ENCODE peak calls at places on chromosomes 2 and 18, in four cellular contexts. One of them, this sample, is unnamed.

GRCh38 chr2:65374999-65375398 is 57.4 kb downstream of the SPRED2 start:
- DNase-seq in HepG2: no peak
- DNase-seq in WTC11: no peak
- DNase-seq in K562: no peak
- DNase-seq in this sample: no peak

GRCh38 chr18:57727952-57728807 is 74.9 kb downstream of the ATP8B1 start:
- DNase-seq in HepG2: no peak
- DNase-seq in K562: no peak
- DNase-seq in WTC11: no peak
- DNase-seq in this sample: no peak

GRCh38 chr2:190216829-190217228 is 102.8 kb downstream of the HIBCH start:
- DNase-seq in K562: peak
- DNase-seq in HepG2: peak
- DNase-seq in WTC11: peak
- DNase-seq in this sample: no peak

GRCh38 chr18:3998698-3999333 is 456.3 kb downstream of the DLGAP1 start:
- DNase-seq in WTC11: no peak
- DNase-seq in HepG2: peak
- DNase-seq in K562: peak
- DNase-seq in this sample: no peak

GRCh38 chr18:45571714-45572113 is 43.6 kb upstream of the SLC14A2 start:
- DNase-seq in HepG2: no peak
- DNase-seq in WTC11: no peak
- DNase-seq in K562: peak
- DNase-seq in this sample: no peak

GRCh38 chr2:39481611-39482010 is 44.5 kb upstream of the MAP4K3 start:
- DNase-seq in K562: no peak
- DNase-seq in WTC11: no peak
- DNase-seq in HepG2: no peak
- DNase-seq in this sample: no peak

GRCh38 chr2:16939771-16940170 is 274.1 kb upstream of the CYRIA start:
- DNase-seq in K562: no peak
- DNase-seq in HepG2: no peak
- DNase-seq in WTC11: no peak
- DNase-seq in this sample: no peak

GRCh38 chr2:219658447-219658846 is 31.0 kb downstream of the SLC4A3 start:
- DNase-seq in WTC11: no peak
- DNase-seq in HepG2: no peak
- DNase-seq in K562: no peak
- DNase-seq in this sample: no peak

GRCh38 chr2:85893428-85894258 is 4.9 kb upstream of the ST3GAL5 start:
- DNase-seq in HepG2: no peak
- DNase-seq in K562: no peak
- DNase-seq in WTC11: no peak
- DNase-seq in this sample: no peak

GRCh38 chr2:211766689-211767088 is 771.9 kb downstream of the ERBB4 start:
- DNase-seq in WTC11: peak
- DNase-seq in K562: no peak
- DNase-seq in HepG2: no peak
- DNase-seq in this sample: no peak

GRCh38 chr18:48781041-48781989 is 169.4 kb downstream of the SMAD7 start:
- DNase-seq in WTC11: peak
- DNase-seq in HepG2: peak
- DNase-seq in K562: peak
- DNase-seq in this sample: no peak

GRCh38 chr2:8453904-8454302 is 228.0 kb upstream of the ID2 start:
- DNase-seq in WTC11: no peak
- DNase-seq in HepG2: no peak
- DNase-seq in K562: no peak
- DNase-seq in this sample: no peak

GRCh38 chr2:72109904-72110303 is 37.8 kb downstream of the CYP26B1 start:
- DNase-seq in WTC11: no peak
- DNase-seq in K562: no peak
- DNase-seq in HepG2: no peak
- DNase-seq in this sample: no peak

GRCh38 chr18:10417191-10417590 is 37.2 kb upstream of the APCDD1 start:
- DNase-seq in HepG2: no peak
- DNase-seq in K562: no peak
- DNase-seq in WTC11: no peak
- DNase-seq in this sample: no peak

GRCh38 chr2:119264781-119265692 is 41.4 kb downstream of the STEAP3 start:
- DNase-seq in WTC11: peak
- DNase-seq in HepG2: peak
- DNase-seq in K562: peak
- DNase-seq in this sample: peak

GRCh38 chr2:159615936-159616733 is at the start of gene BAZ2B:
- DNase-seq in WTC11: peak
- DNase-seq in HepG2: peak
- DNase-seq in K562: peak
- DNase-seq in this sample: no peak

GRCh38 chr2:45585267-45585861 is 25.7 kb downstream of the SRBD1 start:
- DNase-seq in HepG2: peak
- DNase-seq in K562: no peak
- DNase-seq in WTC11: no peak
- DNase-seq in this sample: no peak

GRCh38 chr2:84817239-84817655 is 63.6 kb downstream of the TRABD2A start:
- DNase-seq in HepG2: no peak
- DNase-seq in K562: no peak
- DNase-seq in WTC11: no peak
- DNase-seq in this sample: peak

GRCh38 chr18:66616523-66616983 is 12.7 kb upstream of the CDH19 start:
- DNase-seq in K562: no peak
- DNase-seq in WTC11: peak
- DNase-seq in HepG2: peak
- DNase-seq in this sample: no peak

GRCh38 chr2:44934024-44934423 is 7.5 kb upstream of the SIX3 start:
- DNase-seq in HepG2: no peak
- DNase-seq in K562: no peak
- DNase-seq in WTC11: peak
- DNase-seq in this sample: no peak

GRCh38 chr2:230666885-230667712 is 45.5 kb upstream of the CAB39 start:
- DNase-seq in WTC11: no peak
- DNase-seq in HepG2: no peak
- DNase-seq in K562: no peak
- DNase-seq in this sample: no peak

GRCh38 chr2:24874025-24874424 is 46.0 kb downstream of the ADCY3 start:
- DNase-seq in K562: no peak
- DNase-seq in WTC11: no peak
- DNase-seq in HepG2: no peak
- DNase-seq in this sample: no peak
- TF ChIP-seq TCF7 in K562: no peak
- TF ChIP-seq TCF7 in WTC11: no peak
- TF ChIP-seq TCF7 in HepG2: no peak
- TF ChIP-seq TCF7 in this sample: no peak

DNA sequence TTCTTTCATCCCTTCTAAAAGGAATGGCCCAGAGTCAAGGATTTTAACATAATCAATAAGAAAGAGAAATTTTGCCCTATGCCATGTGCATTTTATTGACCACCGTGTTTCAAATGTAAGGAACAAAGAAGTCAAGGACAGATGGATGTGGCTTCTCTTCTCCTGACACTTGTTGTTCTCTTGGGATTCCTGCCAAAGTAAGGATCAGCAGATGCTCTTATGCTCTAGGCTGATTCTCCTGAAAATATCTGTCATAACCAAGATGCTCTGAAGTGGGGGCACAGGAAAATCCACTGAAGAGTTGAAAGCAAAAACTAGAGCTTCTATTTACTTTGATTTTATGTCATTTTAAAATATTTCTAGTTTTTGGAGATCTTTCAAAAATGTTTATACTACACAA is 72.9 kb upstream of the SYT4 start:
- DNase-seq in WTC11: no peak
- DNase-seq in K562: no peak
- DNase-seq in HepG2: no peak
- DNase-seq in this sample: no peak
- TF ChIP-seq TCF7 in WTC11: no peak
- TF ChIP-seq TCF7 in K562: no peak
- TF ChIP-seq TCF7 in HepG2: no peak
- TF ChIP-seq TCF7 in this sample: no peak

GRCh38 chr2:147008481-147008880 is 836.3 kb upstream of the ACVR2A start:
- DNase-seq in HepG2: no peak
- DNase-seq in K562: no peak
- DNase-seq in WTC11: no peak
- DNase-seq in this sample: no peak

GRCh38 chr2:147002256-147002655 is 842.6 kb upstream of the ACVR2A start:
- DNase-seq in HepG2: no peak
- DNase-seq in K562: no peak
- DNase-seq in WTC11: no peak
- DNase-seq in this sample: no peak

DNA sequence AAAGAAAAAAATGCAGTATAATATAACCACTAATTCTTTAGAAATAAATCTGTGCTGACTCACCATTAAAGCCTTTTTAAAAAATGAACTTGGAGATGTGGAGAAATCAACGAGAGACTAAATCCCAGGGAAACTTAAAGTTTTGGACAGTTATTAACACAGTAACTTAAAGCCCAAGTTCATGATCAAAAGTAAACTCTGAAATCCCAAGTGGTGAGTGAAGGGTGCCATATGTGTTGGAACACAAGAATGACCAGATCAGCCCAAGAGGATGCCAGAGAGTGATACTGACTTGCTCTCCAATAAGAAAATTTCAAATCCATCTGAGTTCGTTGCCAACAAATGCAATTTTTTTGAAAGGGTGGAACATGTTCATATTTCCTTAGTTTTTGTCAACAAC is 838.1 kb upstream of the ACVR2A start:
- DNase-seq in WTC11: no peak
- DNase-seq in K562: no peak
- DNase-seq in HepG2: no peak
- DNase-seq in this sample: no peak
- TF ChIP-seq TCF7 in WTC11: no peak
- TF ChIP-seq TCF7 in K562: no peak
- TF ChIP-seq TCF7 in HepG2: no peak
- TF ChIP-seq TCF7 in this sample: no peak

DNA sequence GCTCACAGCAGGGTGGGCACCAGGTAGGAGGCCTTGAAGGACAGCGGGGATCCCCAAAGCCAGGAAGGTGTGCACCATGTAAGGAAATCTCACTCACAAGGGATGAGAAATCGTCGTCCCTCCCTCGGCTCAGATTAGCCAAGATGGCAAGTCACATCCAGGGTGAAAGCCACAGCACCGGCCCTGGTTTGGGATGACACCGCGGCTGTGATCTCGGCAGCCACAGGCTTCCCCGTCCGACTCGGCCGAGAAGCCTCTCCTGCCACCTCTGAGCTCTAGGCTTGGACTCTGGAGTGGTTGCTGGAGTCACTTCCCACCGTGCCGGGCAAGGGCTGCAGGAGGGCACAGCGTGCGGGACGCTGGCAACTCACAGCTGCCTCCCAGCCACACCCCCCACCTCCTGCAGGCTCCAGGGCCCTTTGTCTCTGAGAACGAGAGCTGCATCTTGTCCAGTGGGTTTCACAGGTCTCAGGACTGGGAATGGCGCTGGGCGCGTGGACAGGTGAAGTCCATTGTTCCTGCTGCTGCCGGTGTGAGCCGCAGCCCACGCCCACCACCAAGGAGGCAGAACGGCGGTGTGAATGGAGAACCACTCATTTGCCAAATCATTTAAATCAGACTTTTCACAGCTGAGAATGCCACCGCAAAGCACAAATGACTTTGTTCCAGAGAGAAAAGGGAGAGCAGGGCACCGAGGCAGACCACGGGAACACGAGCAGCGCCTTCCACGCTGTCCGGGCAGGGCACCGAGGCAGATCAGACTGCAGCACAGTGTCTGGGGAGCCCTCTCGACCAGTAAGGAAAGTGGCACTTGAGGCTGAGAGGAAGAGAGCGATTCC is 81.3 kb upstream of the CTDP1 start:
- DNase-seq in WTC11: no peak
- DNase-seq in K562: no peak
- DNase-seq in HepG2: no peak
- DNase-seq in this sample: no peak
- TF ChIP-seq TCF7 in WTC11: no peak
- TF ChIP-seq TCF7 in K562: no peak
- TF ChIP-seq TCF7 in HepG2: no peak
- TF ChIP-seq TCF7 in this sample: no peak

DNA sequence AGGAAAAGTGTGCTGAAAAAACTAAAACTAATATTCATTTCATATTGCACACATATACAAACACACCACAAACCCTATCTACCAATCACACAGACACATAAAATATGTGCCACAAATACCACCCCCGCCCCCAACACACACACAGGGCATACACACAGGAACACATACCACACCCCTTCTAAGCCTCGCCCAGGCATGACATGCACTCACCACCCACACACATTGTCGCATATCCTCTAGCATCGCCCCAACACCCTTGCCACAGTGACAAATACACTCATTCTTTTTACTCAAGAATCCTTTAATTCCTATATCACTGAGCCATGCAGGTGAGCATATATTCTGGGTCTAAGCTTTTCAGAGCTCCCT is 24.6 kb upstream of the LCLAT1 start:
- DNase-seq in K562: peak
- DNase-seq in WTC11: no peak
- DNase-seq in HepG2: no peak
- DNase-seq in this sample: peak
- TF ChIP-seq TCF7 in K562: no peak
- TF ChIP-seq TCF7 in WTC11: no peak
- TF ChIP-seq TCF7 in HepG2: no peak
- TF ChIP-seq TCF7 in this sample: no peak

GRCh38 chr2:179768765-179769164 is 92.6 kb downstream of the ZNF385B start:
- DNase-seq in HepG2: no peak
- DNase-seq in WTC11: no peak
- DNase-seq in K562: no peak
- DNase-seq in this sample: no peak
- TF ChIP-seq TCF7 in HepG2: no peak
- TF ChIP-seq TCF7 in WTC11: no peak
- TF ChIP-seq TCF7 in K562: no peak
- TF ChIP-seq TCF7 in this sample: no peak

GRCh38 chr18:59144483-59144882 is 4.8 kb downstream of the SEC11C start:
- DNase-seq in WTC11: no peak
- DNase-seq in HepG2: no peak
- DNase-seq in K562: no peak
- DNase-seq in this sample: no peak
- TF ChIP-seq TCF7 in WTC11: no peak
- TF ChIP-seq TCF7 in HepG2: no peak
- TF ChIP-seq TCF7 in K562: no peak
- TF ChIP-seq TCF7 in this sample: no peak

DNA sequence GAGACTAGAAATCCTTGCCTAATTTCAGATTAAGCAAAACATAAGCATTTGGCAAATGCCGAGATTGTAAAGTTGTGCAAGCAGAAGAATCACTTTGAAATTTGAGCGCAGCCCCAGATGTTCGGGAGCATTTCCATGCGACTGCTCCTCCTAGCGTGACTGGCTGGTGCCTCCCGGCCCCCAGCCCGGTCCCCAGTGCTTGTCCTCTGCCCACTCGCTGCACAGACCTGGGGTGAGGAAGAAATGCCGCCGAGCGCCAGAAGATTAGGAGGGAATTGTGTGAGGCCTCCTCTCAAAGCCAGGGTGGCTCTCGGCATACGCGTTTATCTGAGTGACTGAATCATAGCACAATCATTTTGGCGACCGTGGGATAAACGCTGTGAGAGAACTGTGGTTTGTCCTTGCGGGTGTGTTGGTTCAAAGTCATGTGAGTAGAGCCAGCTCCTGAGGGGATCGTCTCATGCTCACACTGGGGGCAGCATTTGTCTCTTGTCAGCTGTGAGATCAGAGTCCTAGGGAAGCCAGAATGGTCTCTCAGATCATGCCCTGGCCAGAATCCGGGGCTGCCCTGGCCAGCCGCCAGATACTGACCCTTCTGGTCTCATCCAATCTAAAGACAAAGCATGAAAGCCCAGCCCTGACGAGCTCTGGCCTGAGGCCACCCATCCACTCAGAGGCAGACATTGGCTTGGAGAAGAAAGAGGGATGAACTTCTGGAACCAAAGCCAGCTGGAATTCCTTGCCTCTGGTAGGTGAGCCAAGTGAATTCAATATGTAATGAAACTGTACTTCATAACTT is 189.3 kb downstream of the SH3RF3 start:
- DNase-seq in WTC11: no peak
- DNase-seq in K562: no peak
- DNase-seq in HepG2: peak
- DNase-seq in this sample: no peak
- TF ChIP-seq TCF7 in WTC11: no peak
- TF ChIP-seq TCF7 in K562: no peak
- TF ChIP-seq TCF7 in HepG2: no peak
- TF ChIP-seq TCF7 in this sample: no peak

This sample was measured in GM12878.